ENCODE peak calls at places on chromosomes 2 and 18, in six cellular contexts. One of them, this sample, is unnamed.

GRCh38 chr2:31429759-31430438 is 15.4 kb upstream of the XDH start:
- DNase-seq in NCI-H226: peak
- DNase-seq in Calu3: peak
- DNase-seq in WERI-Rb-1: no peak
- DNase-seq in AG10803: no peak
- DNase-seq in activated T-cell treated with anti-CD3 and anti-CD28 coated beads for 48 hours: peak
- DNase-seq in this sample: no peak

GRCh38 chr18:32754508-32755263 is 18.1 kb downstream of the KLHL14 start:
- DNase-seq in activated T-cell treated with anti-CD3 and anti-CD28 coated beads for 48 hours: no peak
- DNase-seq in NCI-H226: no peak
- DNase-seq in WERI-Rb-1: no peak
- DNase-seq in Calu3: no peak
- DNase-seq in AG10803: no peak
- DNase-seq in this sample: no peak

GRCh38 chr18:28176674-28176932 is 327 bp downstream of the CDH2 start:
- DNase-seq in NCI-H226: no peak
- DNase-seq in activated T-cell treated with anti-CD3 and anti-CD28 coated beads for 48 hours: no peak
- DNase-seq in AG10803: no peak
- DNase-seq in WERI-Rb-1: no peak
- DNase-seq in Calu3: no peak
- DNase-seq in this sample: no peak

GRCh38 chr2:165539985-165540384 is 70.5 kb downstream of the CSRNP3 start:
- DNase-seq in Calu3: no peak
- DNase-seq in AG10803: no peak
- DNase-seq in WERI-Rb-1: no peak
- DNase-seq in NCI-H226: no peak
- DNase-seq in activated T-cell treated with anti-CD3 and anti-CD28 coated beads for 48 hours: no peak
- DNase-seq in this sample: no peak

GRCh38 chr2:30989746-30990145 is 148.5 kb downstream of the GALNT14 start:
- DNase-seq in WERI-Rb-1: no peak
- DNase-seq in AG10803: no peak
- DNase-seq in NCI-H226: no peak
- DNase-seq in Calu3: no peak
- DNase-seq in activated T-cell treated with anti-CD3 and anti-CD28 coated beads for 48 hours: no peak
- DNase-seq in this sample: no peak

GRCh38 chr18:6975084-6975483 is 142.5 kb downstream of the LAMA1 start:
- DNase-seq in AG10803: no peak
- DNase-seq in Calu3: no peak
- DNase-seq in NCI-H226: no peak
- DNase-seq in WERI-Rb-1: no peak
- DNase-seq in activated T-cell treated with anti-CD3 and anti-CD28 coated beads for 48 hours: no peak
- DNase-seq in this sample: no peak

GRCh38 chr2:24924732-24925131 is 4.7 kb upstream of the ADCY3 start:
- DNase-seq in Calu3: no peak
- DNase-seq in NCI-H226: no peak
- DNase-seq in WERI-Rb-1: no peak
- DNase-seq in activated T-cell treated with anti-CD3 and anti-CD28 coated beads for 48 hours: no peak
- DNase-seq in AG10803: no peak
- DNase-seq in this sample: no peak

GRCh38 chr2:35160871-35161270 is 1194.7 kb upstream of the CRIM1 start:
- DNase-seq in Calu3: no peak
- DNase-seq in activated T-cell treated with anti-CD3 and anti-CD28 coated beads for 48 hours: no peak
- DNase-seq in AG10803: no peak
- DNase-seq in NCI-H226: no peak
- DNase-seq in WERI-Rb-1: no peak
- DNase-seq in this sample: no peak

GRCh38 chr2:188267776-188268175 is 23.9 kb upstream of the GULP1 start:
- DNase-seq in activated T-cell treated with anti-CD3 and anti-CD28 coated beads for 48 hours: no peak
- DNase-seq in Calu3: no peak
- DNase-seq in WERI-Rb-1: no peak
- DNase-seq in NCI-H226: no peak
- DNase-seq in AG10803: no peak
- DNase-seq in this sample: no peak

GRCh38 chr2:234989183-234989701 is 37.4 kb downstream of the SH3BP4 start:
- DNase-seq in AG10803: no peak
- DNase-seq in NCI-H226: peak
- DNase-seq in Calu3: peak
- DNase-seq in WERI-Rb-1: no peak
- DNase-seq in activated T-cell treated with anti-CD3 and anti-CD28 coated beads for 48 hours: no peak
- DNase-seq in this sample: no peak

GRCh38 chr2:225487901-225488416 is 88.4 kb downstream of the NYAP2 start:
- DNase-seq in Calu3: no peak
- DNase-seq in WERI-Rb-1: no peak
- DNase-seq in activated T-cell treated with anti-CD3 and anti-CD28 coated beads for 48 hours: no peak
- DNase-seq in NCI-H226: no peak
- DNase-seq in AG10803: no peak
- DNase-seq in this sample: no peak

GRCh38 chr2:179454443-179455218 is 190.0 kb upstream of the SESTD1 start:
- DNase-seq in activated T-cell treated with anti-CD3 and anti-CD28 coated beads for 48 hours: no peak
- DNase-seq in Calu3: no peak
- DNase-seq in NCI-H226: peak
- DNase-seq in AG10803: peak
- DNase-seq in WERI-Rb-1: no peak
- DNase-seq in this sample: no peak

GRCh38 chr2:3446381-3446780 is 66.9 kb downstream of the TRAPPC12 start:
- DNase-seq in Calu3: no peak
- DNase-seq in NCI-H226: no peak
- DNase-seq in AG10803: no peak
- DNase-seq in WERI-Rb-1: no peak
- DNase-seq in activated T-cell treated with anti-CD3 and anti-CD28 coated beads for 48 hours: no peak
- DNase-seq in this sample: no peak

GRCh38 chr2:84393829-84394228 is 65.3 kb downstream of the SUCLG1 start:
- DNase-seq in Calu3: no peak
- DNase-seq in NCI-H226: no peak
- DNase-seq in AG10803: peak
- DNase-seq in activated T-cell treated with anti-CD3 and anti-CD28 coated beads for 48 hours: no peak
- DNase-seq in WERI-Rb-1: no peak
- DNase-seq in this sample: no peak

GRCh38 chr2:127384529-127384928 is 3.2 kb downstream of the MAP3K2 start:
- DNase-seq in activated T-cell treated with anti-CD3 and anti-CD28 coated beads for 48 hours: no peak
- DNase-seq in WERI-Rb-1: no peak
- DNase-seq in AG10803: no peak
- DNase-seq in NCI-H226: no peak
- DNase-seq in Calu3: no peak
- DNase-seq in this sample: no peak

GRCh38 chr2:101152195-101153076 is 1.3 kb upstream of the TBC1D8 start:
- DNase-seq in NCI-H226: peak
- DNase-seq in AG10803: peak
- DNase-seq in WERI-Rb-1: peak
- DNase-seq in Calu3: no peak
- DNase-seq in activated T-cell treated with anti-CD3 and anti-CD28 coated beads for 48 hours: no peak
- DNase-seq in this sample: peak

GRCh38 chr2:230475143-230475542 is 59.1 kb downstream of the SP100 start:
- DNase-seq in WERI-Rb-1: no peak
- DNase-seq in AG10803: no peak
- DNase-seq in activated T-cell treated with anti-CD3 and anti-CD28 coated beads for 48 hours: no peak
- DNase-seq in NCI-H226: no peak
- DNase-seq in Calu3: no peak
- DNase-seq in this sample: no peak

GRCh38 chr2:126894585-126895182 is 4.0 kb upstream of the TEX51 start:
- DNase-seq in activated T-cell treated with anti-CD3 and anti-CD28 coated beads for 48 hours: no peak
- DNase-seq in Calu3: no peak
- DNase-seq in WERI-Rb-1: no peak
- DNase-seq in AG10803: no peak
- DNase-seq in NCI-H226: no peak
- DNase-seq in this sample: no peak

GRCh38 chr2:173571021-173571821 is 216.5 kb downstream of the CDCA7 start:
- DNase-seq in WERI-Rb-1: peak
- DNase-seq in activated T-cell treated with anti-CD3 and anti-CD28 coated beads for 48 hours: no peak
- DNase-seq in Calu3: peak
- DNase-seq in NCI-H226: no peak
- DNase-seq in AG10803: peak
- DNase-seq in this sample: peak

GRCh38 chr2:231188506-231189170 is 9.8 kb upstream of the ARMC9 start:
- DNase-seq in WERI-Rb-1: no peak
- DNase-seq in NCI-H226: no peak
- DNase-seq in activated T-cell treated with anti-CD3 and anti-CD28 coated beads for 48 hours: no peak
- DNase-seq in AG10803: no peak
- DNase-seq in Calu3: no peak
- DNase-seq in this sample: no peak

This sample was measured in NCI-H524 treated with DMSO at 0.1 percent for 48 hours.